ENCODE peak calls at places on chromosomes 16 and 17, in four cellular contexts. M is IMR-90, S is fibroblast of mammary gland, Q is bronchial epithelial cell. B is an unnamed sample.

GRCh38 chr17:67183531-67183930 is 61.5 kb downstream of the HELZ start:
- DNase-seq in M (no peak), S (no peak), Q (no peak), B (no peak)

GRCh38 chr17:47324224-47325020 is 667 bp downstream of the EFCAB13 start:
- DNase-seq in M (peak; percentile 48), S (peak; percentile 52), Q (peak; percentile 37), B (peak; percentile 57)

GRCh38 chr16:11484691-11485258 is 101.9 kb downstream of the LITAF start:
- DNase-seq in M (peak; percentile 73), S (no peak), Q (peak; percentile 68), B (no peak)

GRCh38 chr17:1087381-1088241 is 90.7 kb downstream of the TIMM22 start:
- DNase-seq in M (no peak), S (no peak), Q (peak; percentile 78), B (no peak)

GRCh38 chr16:75341934-75342811 is 90.7 kb upstream of the BCAR1 start:
- DNase-seq in M (peak; percentile 65), S (peak; percentile 89), Q (peak; percentile 82), B (no peak)

GRCh38 chr17:80270836-80271235 is 10.2 kb downstream of the RNF213 start:
- DNase-seq in M (no peak), S (peak; percentile 43), Q (no peak), B (peak; percentile 64)

GRCh38 chr17:31859487-31860008 is 504 bp upstream of the COPRS start:
- DNase-seq in M (no peak), S (no peak), Q (peak; percentile 38), B (no peak)

GRCh38 chr16:2856061-2856670 is 1.8 kb downstream of the PRSS22 start:
- DNase-seq in M (no peak), S (no peak), Q (no peak), B (peak; percentile 39)

GRCh38 chr17:17468217-17469010 is 8.4 kb upstream of the MED9 start:
- DNase-seq in M (no peak), S (no peak), Q (no peak), B (no peak)

GRCh38 chr16:77955127-77955526 is 67.2 kb upstream of the CLEC3A start:
- DNase-seq in M (no peak), S (no peak), Q (no peak), B (no peak)

GRCh38 chr17:7884581-7885356 is 3.8 kb upstream of the CHD3 start:
- DNase-seq in M (no peak), S (no peak), Q (no peak), B (peak; percentile 46)

GRCh38 chr17:55416470-55417052 is 5.1 kb downstream of the MMD start:
- DNase-seq in M (peak; percentile 55), S (peak; percentile 82), Q (peak; percentile 39), B (no peak)

GRCh38 chr17:79923974-79924638 is 84.9 kb upstream of the CBX4 start:
- DNase-seq in M (peak; percentile 12), S (no peak), Q (no peak), B (peak; percentile 66)

GRCh38 chr16:12706628-12707027 is 97.1 kb downstream of the CPPED1 start:
- DNase-seq in M (no peak), S (no peak), Q (no peak), B (no peak)

GRCh38 chr16:70683146-70683944 is 2.5 kb downstream of the MTSS2 start:
- DNase-seq in M (no peak), S (no peak), Q (no peak), B (no peak)

GRCh38 chr17:3990391-3991127 is 26.3 kb upstream of the ATP2A3 start:
- DNase-seq in M (peak; percentile 22), S (no peak), Q (no peak), B (no peak)

GRCh38 chr17:29042679-29043538 is at the start of gene PIPOX:
- DNase-seq in M (peak; percentile 15), S (peak; percentile 19), Q (peak; percentile 11), B (no peak)

GRCh38 chr17:56690441-56691291 is 97.2 kb downstream of the NOG start:
- DNase-seq in M (no peak), S (no peak), Q (no peak), B (no peak)

GRCh38 chr16:54253118-54253517 is 33.5 kb downstream of the IRX3 start:
- DNase-seq in M (no peak), S (no peak), Q (no peak), B (no peak)

GRCh38 chr17:40173091-40173777 is 4.0 kb upstream of the RAPGEFL1 start:
- DNase-seq in M (no peak), S (no peak), Q (no peak), B (no peak)

GRCh38 chr17:2187758-2188157 is 115.8 kb downstream of the SMG6 start:
- DNase-seq in M (no peak), S (no peak), Q (no peak), B (no peak)

GRCh38 chr17:45326566-45326965 is 9.7 kb upstream of the MAP3K14 start:
- DNase-seq in M (no peak), S (no peak), Q (no peak), B (no peak)

GRCh38 chr17:19753049-19753444 is 4.9 kb upstream of the ALDH3A1 start:
- DNase-seq in M (peak; percentile 60), S (peak; percentile 66), Q (peak; percentile 93), B (no peak)

GRCh38 chr16:28938721-28939120 is 7.0 kb downstream of the CD19 start:
- DNase-seq in M (no peak), S (no peak), Q (no peak), B (no peak)
- TF ChIP-seq CTCF in M (no peak), S (no peak), Q (no peak), B (no peak)

DNA sequence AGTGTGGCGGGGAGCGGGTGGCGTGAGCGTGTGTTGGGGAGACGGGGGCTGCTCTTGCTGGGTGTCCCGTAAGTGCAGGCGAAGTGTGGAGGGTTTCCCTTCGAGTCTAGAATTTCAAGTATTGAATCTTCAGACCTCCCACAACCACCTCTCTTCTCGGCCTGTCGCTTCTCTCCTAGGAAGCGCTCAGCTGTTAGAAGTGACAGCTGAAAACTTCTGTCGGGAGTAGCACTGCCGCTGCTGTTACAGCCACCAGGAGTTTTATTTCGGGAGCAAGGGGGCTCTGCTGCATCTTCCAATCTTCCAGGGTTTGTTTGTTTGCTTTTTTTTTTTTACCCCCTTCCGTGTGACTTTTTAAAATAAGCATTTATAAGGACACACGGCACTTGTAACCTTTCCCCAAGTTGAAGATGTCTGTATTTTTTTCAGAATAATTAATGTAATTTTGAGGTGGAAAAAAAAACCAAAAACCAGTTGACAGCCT is 738 bp downstream of the RPS6KB1 start:
- DNase-seq in M (peak; percentile 8), S (peak; percentile 18), Q (peak; percentile 28), B (peak; percentile 31)
- TF ChIP-seq CTCF in M (no peak), S (no peak), Q (no peak), B (no peak)

GRCh38 chr16:57204675-57205074 is 18.5 kb downstream of the RSPRY1 start:
- DNase-seq in M (no peak), S (no peak), Q (no peak), B (no peak)
- TF ChIP-seq CTCF in M (no peak), S (no peak), Q (no peak), B (no peak)

DNA sequence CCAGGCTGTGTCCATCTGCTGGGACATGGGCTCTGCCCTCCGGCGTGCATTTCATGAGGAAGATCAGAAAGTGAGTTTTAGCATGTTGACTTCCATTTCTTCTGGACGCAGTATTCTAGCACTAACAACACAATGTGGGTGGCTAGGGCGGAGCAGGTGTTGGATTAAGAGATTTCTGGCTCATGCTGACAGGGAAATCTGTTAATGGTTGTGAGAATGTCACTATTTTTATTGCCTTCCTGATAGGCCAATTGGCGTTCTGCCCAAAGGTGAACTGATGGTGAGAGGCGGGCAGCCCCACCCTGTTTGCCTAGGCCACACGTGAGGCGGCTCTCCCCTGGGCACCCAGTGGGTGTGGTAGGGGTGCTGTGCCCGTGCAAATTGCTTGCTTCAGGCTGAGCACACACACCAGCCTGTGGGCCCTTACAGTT is 30.8 kb downstream of the PGS1 start:
- DNase-seq in M (no peak), S (no peak), Q (no peak), B (no peak)
- TF ChIP-seq CTCF in M (no peak), S (no peak), Q (no peak), B (no peak)

GRCh38 chr16:7367309-7367708 is 34.7 kb downstream of the RBFOX1 start:
- DNase-seq in M (no peak), S (no peak), Q (no peak), B (no peak)

GRCh38 chr16:7366041-7366440 is 33.4 kb downstream of the RBFOX1 start:
- DNase-seq in M (no peak), S (no peak), Q (no peak), B (no peak)

GRCh38 chr16:7372095-7372494 is 39.5 kb downstream of the RBFOX1 start:
- DNase-seq in M (no peak), S (no peak), Q (no peak), B (no peak)

GRCh38 chr16:7364054-7364407 is 31.4 kb downstream of the RBFOX1 start:
- DNase-seq in M (no peak), S (no peak), Q (no peak), B (no peak)

DNA sequence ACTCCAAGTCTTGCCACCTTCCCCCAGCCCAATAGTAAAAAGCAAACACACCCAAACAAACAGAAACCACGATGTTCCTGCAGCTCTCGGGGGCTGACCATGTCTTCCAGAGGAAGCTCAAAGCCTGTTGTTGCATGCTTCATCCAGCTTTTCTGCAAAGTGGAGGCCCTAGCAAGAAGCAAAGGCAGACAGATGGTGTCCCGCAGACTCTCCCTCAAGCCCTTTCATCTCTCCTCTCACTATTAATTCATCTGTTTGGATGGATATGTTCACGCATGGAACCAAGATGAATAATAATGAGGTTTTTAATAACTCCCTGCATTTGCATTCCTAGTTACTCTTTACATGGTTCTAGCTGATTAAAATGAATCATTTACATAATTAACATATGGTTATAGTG is 36.5 kb downstream of the RBFOX1 start:
- DNase-seq in M (no peak), S (no peak), Q (no peak), B (no peak)
- TF ChIP-seq CTCF in M (no peak), S (no peak), Q (no peak), B (no peak)

DNA sequence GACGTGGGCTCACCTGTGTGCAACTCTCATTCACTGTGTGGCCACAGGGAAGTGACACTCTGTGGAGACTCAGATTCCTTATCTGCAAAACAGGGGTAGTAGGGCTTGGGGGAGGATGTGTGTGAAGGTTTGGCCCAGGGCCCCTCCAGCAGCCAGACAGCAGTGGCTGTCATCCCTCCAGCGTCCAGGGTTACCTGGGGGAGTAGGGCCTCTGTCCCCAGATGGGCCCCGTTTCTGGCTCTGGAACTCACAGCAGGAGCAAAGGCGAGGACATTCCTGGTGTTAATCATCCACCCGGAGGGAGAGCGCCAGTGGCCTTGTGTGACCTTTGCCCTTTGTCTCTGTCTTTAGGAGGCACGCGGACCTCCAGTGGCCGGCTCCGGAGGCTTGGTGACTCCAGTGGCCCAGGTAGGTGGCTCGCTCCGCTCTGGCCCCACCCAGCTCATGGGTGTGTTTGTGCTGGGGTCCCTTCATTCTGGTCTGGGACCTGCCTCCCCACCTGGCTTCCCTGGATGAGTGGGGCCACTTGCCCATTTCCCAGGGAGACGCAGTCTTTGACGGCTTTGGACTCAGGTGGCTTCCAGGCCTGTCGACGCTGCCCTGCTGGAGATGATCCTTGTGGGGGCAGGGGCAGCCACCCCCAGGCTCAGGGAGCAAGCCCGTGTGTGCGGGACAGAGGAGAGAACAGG is 166.2 kb downstream of the SEC14L1 start:
- DNase-seq in M (no peak), S (no peak), Q (no peak), B (no peak)
- TF ChIP-seq CTCF in M (no peak), S (no peak), Q (no peak), B (no peak)